ENCODE peak calls at places on chromosomes 7 and 10, in nine cellular contexts. N is heart right ventricle; G is EL; Z is hippocampal formation; U is NCI-H1105 treated with DMSO at 0.1 percent for 48 hours; T is kidney glomerular epithelial cell; X is tibial artery; I is GM23338; Q is stimulated activated CD4-positive, alpha-beta T cell treated with anti-CD3 and anti-CD28 coated beads, Interleukin-1b, Interleukin-23, amount 100 ng/mL, for 4 hours. W is an unnamed sample.

GRCh38 chr7:5692112-5692844 is 89.2 kb downstream of the RNF216 start:
- DNase-seq in N (peak; percentile 80), G (peak; percentile 96), Z (peak; percentile 64), U (no peak), T (peak; percentile 91), X (peak; percentile 97), I (no peak), Q (no peak), W (no peak)

GRCh38 chr10:64617071-64617470 is 1095.9 kb downstream of the REEP3 start:
- DNase-seq in N (no peak), G (no peak), Z (no peak), U (no peak), T (no peak), X (no peak), I (no peak), Q (no peak), W (no peak)

GRCh38 chr7:102426268-102427031 is 6.9 kb upstream of the ORAI2 start:
- DNase-seq in N (no peak), G (no peak), Z (no peak), U (no peak), T (no peak), X (no peak), I (no peak), Q (peak; percentile 54), W (no peak)

GRCh38 chr7:157653827-157654207 is 317.0 kb downstream of the DNAJB6 start:
- DNase-seq in N (no peak), G (no peak), Z (no peak), U (no peak), T (no peak), X (peak; percentile 37), I (no peak), Q (no peak), W (no peak)

GRCh38 chr7:148819697-148820332 is 64.3 kb downstream of the EZH2 start:
- DNase-seq in N (no peak), G (peak; percentile 60), Z (no peak), U (no peak), T (peak; percentile 43), X (no peak), I (no peak), Q (no peak), W (no peak)

GRCh38 chr7:108630002-108630401 is 60.3 kb downstream of the DNAJB9 start:
- DNase-seq in N (peak; percentile 7), G (peak; percentile 4), Z (peak; percentile 50), U (peak; percentile 53), T (no peak), X (no peak), I (no peak), Q (no peak), W (no peak)

GRCh38 chr7:129772646-129773280 is 161.2 kb downstream of the NRF1 start:
- DNase-seq in N (no peak), G (no peak), Z (no peak), U (no peak), T (no peak), X (no peak), I (no peak), Q (no peak), W (no peak)

GRCh38 chr7:151426486-151426905 is 13.4 kb downstream of the CRYGN start:
- DNase-seq in N (peak; percentile 55), G (peak; percentile 95), Z (no peak), U (no peak), T (peak; percentile 50), X (peak; percentile 94), I (no peak), Q (no peak), W (no peak)

GRCh38 chr7:100021297-100021696 is 5.9 kb downstream of the ZKSCAN1 start:
- DNase-seq in N (no peak), G (no peak), Z (no peak), U (no peak), T (no peak), X (no peak), I (no peak), Q (no peak), W (no peak)

GRCh38 chr10:49272251-49273081 is 26.5 kb upstream of the C10orf71 start:
- DNase-seq in N (peak; percentile 78), G (no peak), Z (no peak), U (no peak), T (no peak), X (no peak), I (no peak), Q (no peak), W (no peak)

GRCh38 chr10:131166486-131166885 is 145.0 kb downstream of the TCERG1L start:
- DNase-seq in N (no peak), G (no peak), Z (no peak), U (no peak), T (no peak), X (no peak), I (no peak), Q (no peak), W (no peak)

GRCh38 chr7:43112941-43113621 is 634 bp downstream of the HECW1 start:
- DNase-seq in N (peak; percentile 20), G (peak; percentile 36), Z (no peak), U (peak; percentile 36), T (no peak), X (no peak), I (peak; percentile 85), Q (no peak), W (no peak)

GRCh38 chr7:157384301-157384700 is 47.5 kb downstream of the DNAJB6 start:
- DNase-seq in N (no peak), G (no peak), Z (no peak), U (no peak), T (no peak), X (no peak), I (no peak), Q (no peak), W (no peak)

GRCh38 chr10:59047180-59047579 is 129.3 kb upstream of the PHYHIPL start:
- DNase-seq in N (no peak), G (no peak), Z (no peak), U (peak; percentile 83), T (no peak), X (no peak), I (no peak), Q (no peak), W (peak; percentile 5)

GRCh38 chr10:52649471-52649870 is 123.1 kb downstream of the MBL2 start:
- DNase-seq in N (no peak), G (no peak), Z (no peak), U (no peak), T (no peak), X (no peak), I (no peak), Q (no peak), W (no peak)

GRCh38 chr10:102726274-102726673 is 11.8 kb downstream of the SFXN2 start:
- DNase-seq in N (no peak), G (peak; percentile 66), Z (no peak), U (no peak), T (no peak), X (no peak), I (no peak), Q (no peak), W (no peak)

GRCh38 chr7:159067870-159068787 is 76.5 kb downstream of the VIPR2 start:
- DNase-seq in N (peak; percentile 81), G (no peak), Z (no peak), U (no peak), T (no peak), X (peak; percentile 95), I (no peak), Q (no peak), W (no peak)

W was measured in NCI-H1930.